ENCODE peak calls at places on chromosomes 4 and X, in six cellular contexts. Z is aorta; R is CD8-positive, alpha-beta T cell; L is left lung; Q is brain microvascular endothelial cell; G is esophagus squamous epithelium. M is an unnamed sample.

GRCh38 chr4:169663894-169664293 is 43.5 kb downstream of the CLCN3 start:
- DNase-seq in Z (no peak), R (no peak), L (no peak), Q (peak), G (no peak), M (no peak)

GRCh38 chr4:14269824-14270223 is 642.3 kb upstream of the BOD1L1 start:
- DNase-seq in Z (peak), R (no peak), L (no peak), Q (no peak), G (no peak), M (no peak)

GRCh38 chr4:54230479-54231418 is 1.7 kb downstream of the PDGFRA start:
- DNase-seq in Z (peak), R (no peak), L (peak), Q (peak), G (no peak), M (no peak)

GRCh38 chr4:173014113-173014558 is 154.5 kb upstream of the GALNT7 start:
- DNase-seq in Z (peak), R (no peak), L (no peak), Q (peak), G (no peak), M (no peak)

GRCh38 chr4:120765271-120765985 is 157.1 kb downstream of the PRDM5 start:
- DNase-seq in Z (no peak), R (no peak), L (no peak), Q (no peak), G (no peak), M (no peak)

GRCh38 chr4:66554844-66555243 is 884.6 kb upstream of the EPHA5 start:
- DNase-seq in Z (no peak), R (no peak), L (no peak), Q (no peak), G (no peak), M (no peak)

GRCh38 chrX:119495734-119496520 is 27.7 kb downstream of the SLC25A5 start:
- DNase-seq in Z (no peak), R (no peak), L (no peak), Q (no peak), G (no peak), M (no peak)

GRCh38 chr4:180618396-180618795 is 1624.8 kb upstream of the TENM3 start:
- DNase-seq in Z (no peak), R (no peak), L (no peak), Q (no peak), G (no peak), M (no peak)

GRCh38 chr4:23931489-23931830 is 41.6 kb upstream of the PPARGC1A start:
- DNase-seq in Z (no peak), R (no peak), L (no peak), Q (no peak), G (no peak), M (no peak)

GRCh38 chr4:34183916-34184315 is 2060.4 kb downstream of the ARAP2 start:
- DNase-seq in Z (no peak), R (no peak), L (no peak), Q (no peak), G (no peak), M (no peak)

GRCh38 chr4:34182346-34182745 is 2062.0 kb downstream of the ARAP2 start:
- DNase-seq in Z (no peak), R (no peak), L (no peak), Q (no peak), G (no peak), M (no peak)

GRCh38 chr4:34181891-34182290 is 2062.4 kb downstream of the ARAP2 start:
- DNase-seq in Z (no peak), R (no peak), L (no peak), Q (no peak), G (no peak), M (no peak)

GRCh38 chr4:34178476-34178875 is 2065.8 kb downstream of the ARAP2 start:
- DNase-seq in Z (no peak), R (no peak), L (no peak), Q (no peak), G (no peak), M (no peak)

DNA sequence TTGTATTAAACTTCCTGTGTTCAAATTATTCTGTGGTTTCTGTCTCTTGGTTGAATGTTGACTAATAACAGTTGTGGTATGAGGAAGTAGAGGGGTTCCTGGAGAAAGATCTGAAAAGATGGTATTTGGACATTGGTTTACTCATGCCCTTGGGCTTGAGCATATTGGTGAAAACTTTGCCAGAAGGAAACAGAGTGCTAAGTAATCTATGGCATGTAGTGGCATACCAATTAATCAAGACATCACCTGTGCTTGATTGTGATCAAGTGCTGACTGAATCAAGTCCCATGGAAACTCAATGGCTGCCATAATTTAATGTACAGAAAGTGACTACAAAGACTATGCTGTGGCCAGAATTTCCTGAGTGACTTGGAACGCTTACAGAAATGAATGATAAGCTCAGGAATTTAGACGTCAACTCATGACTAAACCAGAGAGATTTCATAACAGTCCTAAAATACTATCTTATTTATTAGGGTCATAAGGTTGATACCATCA is 2063.0 kb downstream of the ARAP2 start:
- DNase-seq in Z (no peak), R (no peak), L (no peak), Q (peak), G (no peak), M (no peak)
- H3K27ac ChIP-seq in Z (no peak), R (no peak), L (no peak), Q (peak), G (no peak), M (no peak)

GRCh38 chr4:7812921-7813320 is 126.7 kb downstream of the AFAP1 start:
- DNase-seq in Z (no peak), R (no peak), L (no peak), Q (no peak), G (no peak), M (no peak)

GRCh38 chr4:7810792-7811535 is 128.7 kb downstream of the AFAP1 start:
- DNase-seq in Z (no peak), R (no peak), L (no peak), Q (no peak), G (no peak), M (no peak)

GRCh38 chr4:7811536-7812190 is 128.0 kb downstream of the AFAP1 start:
- DNase-seq in Z (no peak), R (no peak), L (no peak), Q (no peak), G (no peak), M (no peak)

GRCh38 chr4:7813674-7814073 is 126.0 kb downstream of the AFAP1 start:
- DNase-seq in Z (no peak), R (no peak), L (no peak), Q (peak), G (no peak), M (no peak)

DNA sequence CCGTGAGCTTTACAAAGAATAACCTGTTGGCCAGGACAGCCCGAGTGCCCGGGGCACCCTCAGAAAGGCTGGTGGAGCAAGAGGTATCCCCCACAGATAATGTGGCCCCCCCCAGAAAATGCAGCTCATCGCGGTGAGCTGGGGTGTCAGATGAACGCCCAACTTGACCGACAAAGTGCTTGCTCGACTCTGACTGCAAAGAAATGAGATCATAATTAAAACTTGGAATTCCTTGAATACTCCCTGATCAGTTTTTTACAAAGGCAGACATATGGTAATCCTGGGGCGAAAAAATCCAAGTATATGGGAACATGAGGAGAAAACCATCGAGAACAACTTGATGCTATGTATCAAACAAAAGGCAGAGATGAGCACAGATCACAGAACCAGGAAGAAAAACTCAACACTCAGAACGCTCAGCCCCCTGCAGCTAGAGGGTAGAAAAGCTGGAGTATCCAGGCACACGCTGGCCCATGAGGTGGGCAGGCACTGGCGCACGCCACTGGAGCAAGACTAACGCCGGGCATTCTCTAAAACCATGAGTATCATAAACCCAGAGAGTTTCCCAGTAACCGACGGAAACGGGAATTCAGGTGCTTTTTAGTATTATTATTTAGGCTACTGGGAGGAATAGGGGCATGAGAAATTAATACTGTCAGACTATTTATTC is 127.3 kb downstream of the AFAP1 start:
- DNase-seq in Z (no peak), R (no peak), L (no peak), Q (no peak), G (no peak), M (no peak)
- H3K27ac ChIP-seq in Z (no peak), R (no peak), L (peak), Q (peak), G (peak), M (no peak)

GRCh38 chr4:20904966-20905365 is 204.7 kb downstream of the PACRGL start:
- DNase-seq in Z (no peak), R (no peak), L (no peak), Q (no peak), G (no peak), M (no peak)
- H3K27ac ChIP-seq in Z (no peak), R (no peak), L (no peak), Q (no peak), G (no peak), M (no peak)

DNA sequence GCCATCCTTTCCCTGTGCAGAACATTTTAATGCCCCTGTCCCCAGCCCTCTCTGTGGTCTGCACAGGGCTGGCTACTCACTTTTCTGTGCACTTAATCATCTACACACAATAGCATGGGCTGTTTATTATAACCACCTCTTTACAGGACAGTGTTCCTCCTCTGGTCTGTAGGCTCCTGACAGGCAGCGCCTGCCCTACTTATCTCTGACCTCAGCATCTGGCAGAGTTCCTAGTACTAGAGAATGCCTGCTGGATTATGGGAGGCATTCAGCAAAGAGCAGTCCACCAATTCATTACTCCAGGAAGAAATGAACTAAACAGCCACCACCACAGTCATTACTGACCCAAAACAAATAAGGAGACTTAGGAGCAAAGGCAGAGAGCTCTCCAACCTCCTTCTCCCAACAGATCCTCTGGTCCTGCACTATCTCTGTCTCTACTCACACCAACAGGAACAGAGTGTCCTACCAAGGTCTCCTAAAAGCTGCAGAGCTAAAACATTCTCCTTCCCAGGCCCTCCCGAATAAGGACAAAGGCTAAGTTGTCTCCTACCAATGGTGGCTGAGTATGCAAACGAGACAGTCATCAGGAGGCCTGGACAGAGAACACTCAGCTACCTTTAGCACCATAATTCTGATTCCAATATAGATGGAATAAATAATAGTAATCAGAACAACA is 279.2 kb downstream of the QDPR start:
- DNase-seq in Z (no peak), R (no peak), L (no peak), Q (peak), G (no peak), M (no peak)
- H3K27ac ChIP-seq in Z (peak), R (no peak), L (no peak), Q (no peak), G (no peak), M (no peak)

DNA sequence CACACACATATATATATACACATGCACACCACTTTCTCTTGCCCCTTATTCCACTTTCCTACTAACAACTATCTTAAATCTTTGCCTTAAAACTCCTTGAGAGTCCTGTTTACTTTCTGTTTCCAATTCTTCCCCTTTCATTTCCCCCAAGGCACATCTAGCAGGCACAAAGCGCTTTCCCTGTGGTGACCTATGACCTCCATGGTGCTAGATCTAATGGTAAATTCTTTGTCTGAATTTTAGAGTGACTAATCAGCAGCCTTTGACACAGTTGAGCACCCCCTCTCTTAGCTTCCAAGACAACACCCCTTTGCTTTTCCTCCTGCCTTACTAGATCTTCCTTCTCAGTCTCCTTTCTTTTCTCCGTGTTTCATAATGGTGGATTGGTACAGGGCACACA is 236.4 kb upstream of the TTC29 start:
- DNase-seq in Z (no peak), R (no peak), L (no peak), Q (no peak), G (no peak), M (no peak)
- H3K27ac ChIP-seq in Z (no peak), R (no peak), L (no peak), Q (no peak), G (no peak), M (no peak)

GRCh38 chrX:118148737-118149136 is 32.1 kb upstream of the KLHL13 start:
- DNase-seq in Z (no peak), R (no peak), L (no peak), Q (no peak), G (no peak), M (no peak)
- H3K27ac ChIP-seq in Z (no peak), R (no peak), L (no peak), Q (no peak), G (no peak), M (no peak)

DNA sequence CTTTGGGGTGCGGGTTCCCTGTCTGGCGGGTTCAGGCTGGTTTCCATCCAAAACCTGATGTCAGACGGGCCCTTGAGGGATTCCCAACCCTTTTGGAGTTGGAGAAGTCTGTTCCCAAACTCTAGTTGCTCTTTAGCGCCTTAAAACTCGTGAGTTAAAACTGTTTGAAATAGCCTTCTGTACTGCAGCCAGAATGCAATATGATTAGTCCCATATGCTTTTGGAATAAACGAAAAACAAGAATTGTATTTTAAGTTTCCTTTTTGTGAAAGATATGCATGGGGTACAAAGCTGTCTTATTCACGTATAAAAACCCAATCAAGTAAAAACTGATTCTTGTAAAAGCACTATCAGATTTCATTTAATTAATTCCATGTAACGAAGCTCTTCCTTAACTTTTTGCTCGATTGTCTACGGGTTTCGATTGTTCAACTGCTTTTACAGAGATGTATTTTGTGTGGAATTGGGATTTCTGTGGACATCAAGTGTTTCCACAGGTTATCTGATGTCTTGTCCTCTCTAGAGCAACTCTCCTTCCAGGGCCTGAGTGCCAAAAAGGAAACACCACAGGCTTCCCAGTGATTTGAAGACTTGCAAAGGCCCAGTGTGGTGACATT is 49.5 kb downstream of the CLDN34 start:
- DNase-seq in Z (no peak), R (no peak), L (no peak), Q (no peak), G (no peak), M (no peak)
- H3K27ac ChIP-seq in Z (peak), R (no peak), L (peak), Q (peak), G (peak), M (no peak)

GRCh38 chrX:28638775-28639174 is 51.5 kb downstream of the IL1RAPL1 start:
- DNase-seq in Z (no peak), R (no peak), L (no peak), Q (peak), G (no peak), M (no peak)

DNA sequence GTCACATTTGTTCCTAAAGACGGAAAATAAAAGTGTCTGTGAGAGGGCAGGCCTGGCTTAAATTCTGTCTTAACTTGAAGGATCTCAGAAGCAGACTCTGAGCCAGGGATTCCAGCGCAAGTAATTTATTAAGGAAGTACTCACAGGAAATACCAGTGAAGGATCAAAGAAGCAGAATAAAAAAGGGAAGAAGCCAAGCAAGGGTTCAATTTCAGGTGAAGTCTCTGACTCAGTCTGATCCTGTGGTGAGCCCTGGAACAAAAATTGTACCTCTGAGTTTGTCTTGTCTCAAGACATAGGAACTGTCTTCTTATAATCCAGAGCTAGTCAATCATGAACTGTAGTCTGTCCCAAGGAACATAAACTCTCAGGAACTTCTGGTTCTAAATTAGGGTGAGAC is 52.3 kb downstream of the IL1RAPL1 start:
- DNase-seq in Z (no peak), R (no peak), L (no peak), Q (peak), G (no peak), M (no peak)
- H3K27ac ChIP-seq in Z (no peak), R (no peak), L (no peak), Q (peak), G (no peak), M (no peak)

M was measured in caudate nucleus.